ENCODE peak calls at places on chromosomes 6 and 20, in four cellular contexts. D is HepG2, O is H1, Q is GM12878. Z is an unnamed sample.

GRCh38 chr6:157634566-157634965 is 188.5 kb upstream of the SNX9 start:
- DNase-seq in D (no peak), O (no peak), Q (no peak), Z (no peak)

GRCh38 chr20:22579711-22580697 is 4.4 kb downstream of the FOXA2 start:
- DNase-seq in D (peak; percentile 24), O (no peak), Q (no peak), Z (peak; percentile 45)

GRCh38 chr6:16481680-16482079 is 243.3 kb downstream of the GMPR start:
- DNase-seq in D (no peak), O (no peak), Q (no peak), Z (no peak)

GRCh38 chr6:169858293-169858934 is 107.0 kb downstream of the ERMARD start:
- DNase-seq in D (no peak), O (no peak), Q (no peak), Z (no peak)

GRCh38 chr20:35306931-35307517 is 14.8 kb upstream of the FAM83C start:
- DNase-seq in D (peak; percentile 80), O (no peak), Q (no peak), Z (peak; percentile 77)

GRCh38 chr6:98526465-98526864 is 307.9 kb upstream of the POU3F2 start:
- DNase-seq in D (no peak), O (no peak), Q (no peak), Z (no peak)

GRCh38 chr6:163780993-163781392 is 366.5 kb downstream of the QKI start:
- DNase-seq in D (no peak), O (no peak), Q (no peak), Z (peak; percentile 25)

GRCh38 chr6:6820688-6821238 is 232.2 kb downstream of the LY86 start:
- DNase-seq in D (no peak), O (peak; percentile 62), Q (no peak), Z (no peak)

GRCh38 chr6:155078331-155078745 is 83.2 kb downstream of the TIAM2 start:
- DNase-seq in D (no peak), O (no peak), Q (no peak), Z (no peak)

GRCh38 chr6:156949376-156949775 is 172.2 kb downstream of the ARID1B start:
- DNase-seq in D (no peak), O (no peak), Q (no peak), Z (no peak)

GRCh38 chr6:3484240-3484639 is 27.4 kb upstream of the SLC22A23 start:
- DNase-seq in D (no peak), O (no peak), Q (no peak), Z (no peak)

GRCh38 chr6:146503096-146503495 is 40.5 kb upstream of the RAB32 start:
- DNase-seq in D (no peak), O (no peak), Q (no peak), Z (no peak)

GRCh38 chr6:158571826-158572652 is 12.1 kb downstream of the TMEM181 start:
- DNase-seq in D (peak; percentile 94), O (no peak), Q (no peak), Z (no peak)

GRCh38 chr6:164151161-164151728 is 736.7 kb downstream of the QKI start:
- DNase-seq in D (no peak), O (no peak), Q (no peak), Z (no peak)

GRCh38 chr20:62771396-62772102 is 24.7 kb upstream of the MRGBP start:
- DNase-seq in D (no peak), O (no peak), Q (no peak), Z (no peak)

GRCh38 chr6:106517699-106518098 is 111.6 kb downstream of the RTN4IP1 start:
- DNase-seq in D (no peak), O (no peak), Q (no peak), Z (no peak)

GRCh38 chr20:56237337-56237736 is 11.2 kb upstream of the MC3R start:
- DNase-seq in D (no peak), O (no peak), Q (no peak), Z (no peak)

GRCh38 chr20:58907481-58908137 is 55.1 kb downstream of the GNAS start:
- DNase-seq in D (peak; percentile 50), O (no peak), Q (peak; percentile 98), Z (no peak)

GRCh38 chr20:3716195-3716834 is 3.9 kb upstream of the SIGLEC1 start:
- DNase-seq in D (peak; percentile 65), O (peak; percentile 25), Q (no peak), Z (peak; percentile 70)
- TF ChIP-seq ATF2 in D (no peak), O (no peak), Q (no peak), Z (no peak)

GRCh38 chr6:43578748-43579147 is 2.8 kb downstream of the POLH start:
- DNase-seq in D (no peak), O (no peak), Q (no peak), Z (no peak)

GRCh38 chr6:43572015-43572414 is 3.8 kb downstream of the XPO5 start:
- DNase-seq in D (no peak), O (no peak), Q (no peak), Z (no peak)

GRCh38 chr6:43575772-43576551 is at the start of the genes POLH and XPO5:
- DNase-seq in D (peak; percentile 92), O (peak; percentile 68), Q (peak; percentile 82), Z (peak; percentile 92)

GRCh38 chr6:43579171-43579570 is 3.2 kb downstream of the POLH start:
- DNase-seq in D (peak; percentile 16), O (no peak), Q (no peak), Z (no peak)

DNA sequence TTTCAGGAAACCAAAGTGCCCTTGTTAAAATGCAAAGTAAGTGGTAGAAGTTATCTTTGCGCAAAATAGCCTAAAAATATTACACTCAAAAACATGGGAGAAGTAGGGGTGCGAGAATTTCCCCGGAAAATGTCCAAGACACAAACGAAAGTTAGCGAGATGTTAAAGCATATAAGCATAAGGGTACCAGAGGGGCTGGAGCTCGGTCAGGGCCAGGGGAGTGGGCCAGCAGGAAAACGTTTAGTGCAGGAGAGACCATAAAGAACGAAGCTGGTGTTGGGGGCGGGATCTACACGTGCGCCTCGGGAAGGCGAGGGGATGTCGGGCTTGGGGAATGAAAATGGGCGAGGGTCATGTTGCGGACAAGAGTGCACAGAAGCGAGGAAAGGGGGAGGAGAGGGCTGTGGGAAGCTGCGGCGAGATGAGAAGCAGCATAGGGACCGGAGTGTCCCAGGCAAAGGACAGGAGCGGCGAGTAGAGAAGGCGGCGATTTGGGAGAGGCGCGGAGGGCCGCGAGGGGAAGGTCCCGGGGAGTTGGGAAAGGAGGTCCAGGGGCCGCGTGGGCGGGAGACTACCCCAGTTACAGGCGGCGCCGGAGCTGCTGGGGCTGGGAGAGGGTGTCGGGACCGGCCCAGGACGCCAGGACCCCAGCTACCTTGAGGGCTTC is 600 bp downstream of the XPO5 start:
- DNase-seq in D (peak; percentile 40), O (no peak), Q (no peak), Z (peak; percentile 40)
- TF ChIP-seq ATF2 in D (no peak), O (no peak), Q (no peak), Z (no peak)

DNA sequence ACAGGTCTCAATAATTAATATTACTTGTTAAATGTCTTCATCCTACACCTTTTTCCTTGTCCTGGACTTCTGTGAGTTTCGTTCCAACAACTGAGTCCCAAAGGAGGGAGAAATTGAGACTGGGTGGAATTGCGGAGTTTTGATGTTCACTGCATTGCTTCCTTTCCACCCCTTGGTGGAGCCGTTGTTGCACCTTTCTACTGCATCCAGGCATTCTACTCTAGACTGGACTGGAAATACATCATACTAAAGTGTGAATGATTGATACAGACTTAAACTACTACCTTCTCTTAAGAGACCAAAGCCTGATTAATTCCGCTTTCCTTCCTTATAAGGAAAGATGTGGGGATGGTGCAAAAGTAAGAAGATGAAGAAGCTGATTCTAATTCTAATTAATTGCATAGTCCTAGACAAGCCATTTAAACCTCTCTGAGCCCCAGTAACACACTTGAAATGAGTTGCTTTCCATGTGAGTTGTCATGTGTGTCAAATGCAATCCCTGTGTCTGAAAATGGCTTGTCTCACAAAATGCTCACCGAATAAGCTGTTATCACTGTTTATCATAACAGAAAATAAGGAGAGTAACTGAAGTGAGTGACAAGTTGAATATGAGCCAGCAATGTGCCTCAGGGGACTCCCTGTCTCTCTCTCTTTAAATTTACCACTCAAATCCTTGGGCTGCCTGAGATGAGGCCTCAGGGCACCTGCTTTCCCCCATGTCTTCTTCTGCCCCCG is 338.3 kb upstream of the CHD6 start:
- DNase-seq in D (peak; percentile 39), O (peak; percentile 3), Q (no peak), Z (peak; percentile 29)
- TF ChIP-seq ATF2 in D (no peak), O (no peak), Q (no peak), Z (no peak)

GRCh38 chr6:33619166-33619565 is 2.0 kb upstream of the ITPR3 start:
- DNase-seq in D (no peak), O (no peak), Q (no peak), Z (no peak)

GRCh38 chr6:33621396-33622388 is 570 bp downstream of the ITPR3 start:
- DNase-seq in D (no peak), O (no peak), Q (no peak), Z (peak; percentile 48)

GRCh38 chr6:33622456-33623431 is 1.6 kb downstream of the ITPR3 start:
- DNase-seq in D (no peak), O (no peak), Q (peak; percentile 36), Z (no peak)

GRCh38 chr6:33620158-33620583 is 951 bp upstream of the ITPR3 start:
- DNase-seq in D (no peak), O (no peak), Q (no peak), Z (no peak)

DNA sequence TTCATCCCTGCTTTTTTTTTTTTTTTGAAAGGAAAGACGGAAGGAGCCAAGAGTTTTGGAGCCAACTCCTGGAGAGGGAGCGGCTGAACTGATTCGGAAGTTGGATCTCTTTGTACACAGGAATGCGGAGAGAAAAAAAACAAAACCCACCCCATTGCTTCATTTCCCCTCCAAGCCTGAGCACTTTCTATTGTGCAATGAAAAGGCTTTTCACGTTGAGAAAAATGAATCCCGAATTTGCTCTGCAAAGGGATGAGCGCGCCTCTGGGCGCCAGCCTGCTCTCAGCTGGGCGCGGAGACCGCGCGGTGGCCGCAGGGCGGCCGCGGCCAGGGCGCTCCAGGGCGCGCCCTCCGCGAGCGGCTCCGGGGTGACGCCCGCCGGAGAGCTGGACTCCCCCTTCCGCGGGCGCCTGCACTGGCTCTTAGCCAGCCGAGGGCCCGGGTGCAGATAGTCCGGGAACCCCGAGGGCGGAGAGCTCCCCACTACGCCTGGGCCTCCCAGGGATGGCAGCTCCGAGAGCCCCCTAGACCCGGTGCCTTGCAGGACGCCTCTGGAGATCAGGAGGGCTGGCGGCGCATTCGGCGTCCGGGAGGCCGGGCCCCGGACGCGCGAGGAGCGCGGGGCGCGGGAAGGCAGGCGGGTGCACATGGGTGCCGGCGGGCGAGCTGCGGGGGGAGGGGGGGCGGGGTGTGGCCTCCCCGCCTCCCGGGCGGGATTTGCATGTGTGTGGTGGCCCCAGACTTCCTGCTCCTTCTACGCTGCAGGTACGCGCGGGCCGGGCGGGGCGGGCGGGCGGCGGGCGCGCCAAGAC is at the start of gene ITPR3:
- DNase-seq in D (no peak), O (no peak), Q (peak; percentile 28), Z (no peak)
- TF ChIP-seq ATF2 in D (no peak), O (no peak), Q (no peak), Z (no peak)

GRCh38 chr6:162712694-162713093 is 14.9 kb downstream of the PRKN start:
- DNase-seq in D (no peak), O (no peak), Q (no peak), Z (no peak)
- TF ChIP-seq ATF2 in D (no peak), O (no peak), Q (no peak), Z (no peak)

DNA sequence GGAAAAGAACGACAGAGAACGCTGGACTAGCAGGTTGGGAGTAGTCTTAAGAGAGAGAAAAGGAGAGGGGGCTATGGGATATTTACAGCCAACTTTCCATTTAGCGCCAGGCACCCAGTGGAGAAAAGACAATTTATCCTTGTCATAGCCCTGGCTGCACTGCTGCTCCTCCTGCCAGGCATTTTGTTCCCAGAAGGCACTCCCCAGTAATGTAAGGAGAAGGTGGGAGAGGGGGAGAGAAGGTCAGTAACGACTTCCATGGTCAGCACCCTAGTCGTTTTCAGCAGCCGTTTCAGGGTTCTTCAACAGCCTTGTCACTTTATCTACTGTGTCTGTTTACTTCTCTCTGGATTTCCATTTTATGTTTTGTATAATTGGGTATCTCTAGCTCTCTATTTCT is 159.0 kb downstream of the TRMT11 start:
- DNase-seq in D (no peak), O (no peak), Q (no peak), Z (no peak)
- TF ChIP-seq ATF2 in D (no peak), O (no peak), Q (no peak), Z (no peak)

GRCh38 chr6:89750338-89750737 is 69.3 kb downstream of the MDN1 start:
- DNase-seq in D (no peak), O (no peak), Q (no peak), Z (no peak)
- TF ChIP-seq ATF2 in D (no peak), O (no peak), Q (no peak), Z (no peak)

Z was measured in WTC11.